ENCODE peak calls at places on chromosomes 11 and 22, in eight cellular contexts. N is pancreas; A is epithelial cell of prostate; L is breast epithelium; Z is substantia nigra; Q is nephron progenitor cell; M is stimulated activated CD4-positive, alpha-beta T cell treated with anti-CD3 and anti-CD28 coated beads, Interleukin-1b, Interleukin-23, amount 100 ng/mL, for 1 hour; V is HAP-1. D is an unnamed sample.

GRCh38 chr11:30991376-30991775 is 378.2 kb downstream of the DCDC1 start:
- DNase-seq in Z (no peak), V (no peak), M (no peak), N (no peak), Q (no peak), L (no peak), A (no peak), D (no peak)

GRCh38 chr11:8068605-8069221 is 12.3 kb upstream of the TUB start:
- DNase-seq in V (no peak), M (no peak), A (no peak), Z (no peak), L (no peak), Q (no peak), N (peak; percentile 54), D (peak; percentile 93)

GRCh38 chr11:17382046-17382728 is 6.3 kb downstream of the KCNJ11 start:
- DNase-seq in M (no peak), Z (no peak), N (no peak), Q (no peak), L (no peak), V (no peak), A (no peak), D (no peak)

GRCh38 chr11:15780354-15780753 is 576.0 kb downstream of the SOX6 start:
- DNase-seq in Z (no peak), L (no peak), V (no peak), Q (no peak), A (no peak), M (no peak), N (no peak), D (no peak)

GRCh38 chr22:38762607-38763006 is 6.8 kb upstream of the SUN2 start:
- DNase-seq in Q (no peak), A (no peak), Z (no peak), N (no peak), L (no peak), V (no peak), M (no peak), D (no peak)

GRCh38 chr22:27999876-28000275 is 80.8 kb upstream of the PITPNB start:
- DNase-seq in V (no peak), M (no peak), N (no peak), Q (no peak), A (no peak), L (no peak), Z (no peak), D (no peak)

GRCh38 chr11:103953797-103954495 is 82.5 kb upstream of the DDI1 start:
- DNase-seq in N (no peak), A (no peak), L (no peak), V (peak; percentile 7), M (no peak), Q (no peak), Z (no peak), D (no peak)

GRCh38 chr11:57983211-57983610 is 40.5 kb upstream of the OR9Q1 start:
- DNase-seq in M (no peak), N (no peak), Z (no peak), A (no peak), L (no peak), Q (no peak), V (no peak), D (no peak)

GRCh38 chr11:71991494-71991893 is 7.2 kb upstream of the IL18BP start:
- DNase-seq in M (no peak), A (no peak), N (no peak), Z (no peak), L (no peak), Q (no peak), V (no peak), D (no peak)

D was measured in lower leg skin.